ENCODE peak calls at places on chromosomes 5 and 9, in eight cellular contexts. One of them, this sample, is unnamed.

GRCh38 chr5:115978779-115979178 is 16.5 kb downstream of the LVRN start:
- DNase-seq in cerebellum: no peak
- DNase-seq in kidney glomerular epithelial cell: no peak
- DNase-seq in C1 segment of cervical spinal cord: no peak
- DNase-seq in HTR-8/SVneo: no peak
- DNase-seq in activated CD8-positive, alpha-beta memory T cell treated with anti-CD3 and anti-CD28 coated beads for 4 hours: no peak
- DNase-seq in KBM-7: no peak
- DNase-seq in stimulated activated CD4-positive, alpha-beta T cell treated with anti-CD3 and anti-CD28 coated beads, TNF-alpha, amount 100 ng/mL, for 1 hour: no peak
- DNase-seq in this sample: no peak

GRCh38 chr9:98284754-98285153 is 29.3 kb upstream of the TBC1D2 start:
- DNase-seq in kidney glomerular epithelial cell: no peak
- DNase-seq in KBM-7: no peak
- DNase-seq in cerebellum: no peak
- DNase-seq in stimulated activated CD4-positive, alpha-beta T cell treated with anti-CD3 and anti-CD28 coated beads, TNF-alpha, amount 100 ng/mL, for 1 hour: no peak
- DNase-seq in C1 segment of cervical spinal cord: no peak
- DNase-seq in activated CD8-positive, alpha-beta memory T cell treated with anti-CD3 and anti-CD28 coated beads for 4 hours: no peak
- DNase-seq in HTR-8/SVneo: no peak
- DNase-seq in this sample: no peak

GRCh38 chr9:17793713-17794622 is 215.1 kb downstream of the SH3GL2 start:
- DNase-seq in kidney glomerular epithelial cell: no peak
- DNase-seq in activated CD8-positive, alpha-beta memory T cell treated with anti-CD3 and anti-CD28 coated beads for 4 hours: no peak
- DNase-seq in stimulated activated CD4-positive, alpha-beta T cell treated with anti-CD3 and anti-CD28 coated beads, TNF-alpha, amount 100 ng/mL, for 1 hour: no peak
- DNase-seq in cerebellum: no peak
- DNase-seq in C1 segment of cervical spinal cord: no peak
- DNase-seq in HTR-8/SVneo: no peak
- DNase-seq in KBM-7: no peak
- DNase-seq in this sample: no peak

GRCh38 chr5:95743877-95744276 is 12.7 kb downstream of the RHOBTB3 start:
- DNase-seq in stimulated activated CD4-positive, alpha-beta T cell treated with anti-CD3 and anti-CD28 coated beads, TNF-alpha, amount 100 ng/mL, for 1 hour: no peak
- DNase-seq in HTR-8/SVneo: no peak
- DNase-seq in C1 segment of cervical spinal cord: no peak
- DNase-seq in kidney glomerular epithelial cell: no peak
- DNase-seq in activated CD8-positive, alpha-beta memory T cell treated with anti-CD3 and anti-CD28 coated beads for 4 hours: no peak
- DNase-seq in cerebellum: no peak
- DNase-seq in KBM-7: no peak
- DNase-seq in this sample: no peak

GRCh38 chr9:18717751-18718150 is 243.8 kb downstream of the ADAMTSL1 start:
- DNase-seq in C1 segment of cervical spinal cord: no peak
- DNase-seq in kidney glomerular epithelial cell: no peak
- DNase-seq in cerebellum: no peak
- DNase-seq in HTR-8/SVneo: no peak
- DNase-seq in KBM-7: no peak
- DNase-seq in activated CD8-positive, alpha-beta memory T cell treated with anti-CD3 and anti-CD28 coated beads for 4 hours: no peak
- DNase-seq in stimulated activated CD4-positive, alpha-beta T cell treated with anti-CD3 and anti-CD28 coated beads, TNF-alpha, amount 100 ng/mL, for 1 hour: no peak
- DNase-seq in this sample: no peak

GRCh38 chr5:87899109-87900100 is 369.2 kb downstream of the TMEM161B start:
- DNase-seq in cerebellum: peak; percentile 23
- DNase-seq in KBM-7: no peak
- DNase-seq in stimulated activated CD4-positive, alpha-beta T cell treated with anti-CD3 and anti-CD28 coated beads, TNF-alpha, amount 100 ng/mL, for 1 hour: no peak
- DNase-seq in activated CD8-positive, alpha-beta memory T cell treated with anti-CD3 and anti-CD28 coated beads for 4 hours: no peak
- DNase-seq in C1 segment of cervical spinal cord: peak; percentile 22
- DNase-seq in kidney glomerular epithelial cell: no peak
- DNase-seq in HTR-8/SVneo: no peak
- DNase-seq in this sample: no peak

GRCh38 chr9:85900504-85901201 is 40.3 kb upstream of the NAA35 start:
- DNase-seq in HTR-8/SVneo: peak; percentile 11
- DNase-seq in kidney glomerular epithelial cell: peak; percentile 41
- DNase-seq in cerebellum: no peak
- DNase-seq in C1 segment of cervical spinal cord: no peak
- DNase-seq in stimulated activated CD4-positive, alpha-beta T cell treated with anti-CD3 and anti-CD28 coated beads, TNF-alpha, amount 100 ng/mL, for 1 hour: no peak
- DNase-seq in KBM-7: peak; percentile 84
- DNase-seq in activated CD8-positive, alpha-beta memory T cell treated with anti-CD3 and anti-CD28 coated beads for 4 hours: no peak
- DNase-seq in this sample: peak; percentile 54

GRCh38 chr9:114417511-114417910 is 29.7 kb upstream of the AKNA start:
- DNase-seq in HTR-8/SVneo: no peak
- DNase-seq in KBM-7: no peak
- DNase-seq in C1 segment of cervical spinal cord: no peak
- DNase-seq in kidney glomerular epithelial cell: no peak
- DNase-seq in activated CD8-positive, alpha-beta memory T cell treated with anti-CD3 and anti-CD28 coated beads for 4 hours: no peak
- DNase-seq in cerebellum: no peak
- DNase-seq in stimulated activated CD4-positive, alpha-beta T cell treated with anti-CD3 and anti-CD28 coated beads, TNF-alpha, amount 100 ng/mL, for 1 hour: no peak
- DNase-seq in this sample: no peak

GRCh38 chr5:43609752-43610151 is 6.8 kb downstream of the NNT start:
- DNase-seq in activated CD8-positive, alpha-beta memory T cell treated with anti-CD3 and anti-CD28 coated beads for 4 hours: no peak
- DNase-seq in KBM-7: peak; percentile 35
- DNase-seq in stimulated activated CD4-positive, alpha-beta T cell treated with anti-CD3 and anti-CD28 coated beads, TNF-alpha, amount 100 ng/mL, for 1 hour: no peak
- DNase-seq in C1 segment of cervical spinal cord: no peak
- DNase-seq in kidney glomerular epithelial cell: no peak
- DNase-seq in HTR-8/SVneo: no peak
- DNase-seq in cerebellum: no peak
- DNase-seq in this sample: no peak

GRCh38 chr9:4657426-4658159 is 4.5 kb upstream of the PLPP6 start:
- DNase-seq in C1 segment of cervical spinal cord: no peak
- DNase-seq in KBM-7: no peak
- DNase-seq in activated CD8-positive, alpha-beta memory T cell treated with anti-CD3 and anti-CD28 coated beads for 4 hours: no peak
- DNase-seq in kidney glomerular epithelial cell: no peak
- DNase-seq in cerebellum: no peak
- DNase-seq in HTR-8/SVneo: no peak
- DNase-seq in stimulated activated CD4-positive, alpha-beta T cell treated with anti-CD3 and anti-CD28 coated beads, TNF-alpha, amount 100 ng/mL, for 1 hour: no peak
- DNase-seq in this sample: no peak

GRCh38 chr5:144309265-144309664 is 138.6 kb downstream of the KCTD16 start:
- DNase-seq in C1 segment of cervical spinal cord: no peak
- DNase-seq in HTR-8/SVneo: peak; percentile 6
- DNase-seq in stimulated activated CD4-positive, alpha-beta T cell treated with anti-CD3 and anti-CD28 coated beads, TNF-alpha, amount 100 ng/mL, for 1 hour: no peak
- DNase-seq in activated CD8-positive, alpha-beta memory T cell treated with anti-CD3 and anti-CD28 coated beads for 4 hours: no peak
- DNase-seq in KBM-7: no peak
- DNase-seq in cerebellum: peak; percentile 3
- DNase-seq in kidney glomerular epithelial cell: peak; percentile 51
- DNase-seq in this sample: no peak

GRCh38 chr5:111411321-111411720 is 101.0 kb downstream of the STARD4 start:
- DNase-seq in HTR-8/SVneo: no peak
- DNase-seq in C1 segment of cervical spinal cord: peak; percentile 80
- DNase-seq in kidney glomerular epithelial cell: no peak
- DNase-seq in cerebellum: peak; percentile 62
- DNase-seq in KBM-7: no peak
- DNase-seq in activated CD8-positive, alpha-beta memory T cell treated with anti-CD3 and anti-CD28 coated beads for 4 hours: no peak
- DNase-seq in stimulated activated CD4-positive, alpha-beta T cell treated with anti-CD3 and anti-CD28 coated beads, TNF-alpha, amount 100 ng/mL, for 1 hour: no peak
- DNase-seq in this sample: no peak

GRCh38 chr9:13149454-13149853 is 130.0 kb downstream of the MPDZ start:
- DNase-seq in stimulated activated CD4-positive, alpha-beta T cell treated with anti-CD3 and anti-CD28 coated beads, TNF-alpha, amount 100 ng/mL, for 1 hour: no peak
- DNase-seq in cerebellum: no peak
- DNase-seq in kidney glomerular epithelial cell: no peak
- DNase-seq in activated CD8-positive, alpha-beta memory T cell treated with anti-CD3 and anti-CD28 coated beads for 4 hours: no peak
- DNase-seq in KBM-7: no peak
- DNase-seq in HTR-8/SVneo: no peak
- DNase-seq in C1 segment of cervical spinal cord: no peak
- DNase-seq in this sample: no peak

GRCh38 chr5:54743997-54744788 is 226.6 kb downstream of the SNX18 start:
- DNase-seq in stimulated activated CD4-positive, alpha-beta T cell treated with anti-CD3 and anti-CD28 coated beads, TNF-alpha, amount 100 ng/mL, for 1 hour: no peak
- DNase-seq in activated CD8-positive, alpha-beta memory T cell treated with anti-CD3 and anti-CD28 coated beads for 4 hours: peak; percentile 28
- DNase-seq in C1 segment of cervical spinal cord: no peak
- DNase-seq in cerebellum: no peak
- DNase-seq in KBM-7: peak; percentile 79
- DNase-seq in kidney glomerular epithelial cell: peak; percentile 65
- DNase-seq in HTR-8/SVneo: peak; percentile 86
- DNase-seq in this sample: peak; percentile 73

GRCh38 chr5:39076101-39076756 is 2.0 kb upstream of the RICTOR start:
- DNase-seq in C1 segment of cervical spinal cord: no peak
- DNase-seq in kidney glomerular epithelial cell: no peak
- DNase-seq in stimulated activated CD4-positive, alpha-beta T cell treated with anti-CD3 and anti-CD28 coated beads, TNF-alpha, amount 100 ng/mL, for 1 hour: no peak
- DNase-seq in HTR-8/SVneo: no peak
- DNase-seq in cerebellum: no peak
- DNase-seq in activated CD8-positive, alpha-beta memory T cell treated with anti-CD3 and anti-CD28 coated beads for 4 hours: no peak
- DNase-seq in KBM-7: peak; percentile 8
- DNase-seq in this sample: no peak